ENCODE peak calls at places on chromosomes 16 and 17, in ten cellular contexts. N is psoas muscle; O is IMR-90; T is PC-9; I is effector memory CD4-positive, alpha-beta T cell; M is endodermal cell; V is HCT116; K is A549; Q is heart right ventricle; L is endothelial cell of umbilical vein. R is an unnamed sample.
A peak's percentile ranks its signal among the peaks of the same experiment; 100 is the strongest.

GRCh38 chr17:77470800-77471733 is 330.3 kb downstream of the SEC14L1 start:
- DNase-seq in N (peak; percentile 60), O (peak; percentile 43), T (peak; percentile 42), I (no peak), M (peak; percentile 94), V (peak; percentile 28), K (peak; percentile 53), Q (peak; percentile 64), L (no peak), R (no peak)

GRCh38 chr17:45347451-45347850 is 30.6 kb upstream of the MAP3K14 start:
- DNase-seq in N (no peak), O (no peak), T (no peak), I (no peak), M (no peak), V (no peak), K (no peak), Q (no peak), L (no peak), R (no peak)

GRCh38 chr17:82937411-82938371 is 97.9 kb upstream of the ZNF750 start:
- DNase-seq in N (peak; percentile 47), O (no peak), T (no peak), I (no peak), M (no peak), V (no peak), K (no peak), Q (no peak), L (no peak), R (peak; percentile 44)

GRCh38 chr17:17675925-17676534 is 5.2 kb upstream of the RAI1 start:
- DNase-seq in N (peak; percentile 10), O (peak; percentile 52), T (peak; percentile 73), I (no peak), M (peak; percentile 72), V (peak; percentile 48), K (no peak), Q (no peak), L (no peak), R (no peak)

GRCh38 chr17:45307290-45308015 is 9.4 kb downstream of the MAP3K14 start:
- DNase-seq in N (no peak), O (peak; percentile 90), T (no peak), I (no peak), M (no peak), V (no peak), K (no peak), Q (no peak), L (peak; percentile 88), R (no peak)

GRCh38 chr17:75153854-75154194 is 488 bp downstream of the JPT1 start:
- DNase-seq in N (peak; percentile 54), O (no peak), T (no peak), I (no peak), M (peak; percentile 70), V (no peak), K (no peak), Q (no peak), L (peak; percentile 29), R (peak; percentile 54)

GRCh38 chr16:12228607-12229499 is 252.3 kb downstream of the SNX29 start:
- DNase-seq in N (no peak), O (peak; percentile 71), T (peak; percentile 65), I (no peak), M (peak; percentile 91), V (peak; percentile 28), K (peak; percentile 57), Q (peak; percentile 29), L (peak; percentile 67), R (no peak)

GRCh38 chr17:42233148-42233547 is 38.9 kb upstream of the GHDC start:
- DNase-seq in N (no peak), O (peak; percentile 65), T (no peak), I (no peak), M (no peak), V (no peak), K (no peak), Q (no peak), L (no peak), R (no peak)

GRCh38 chr16:31496670-31497069 is 11.5 kb downstream of the RUSF1 start:
- DNase-seq in N (no peak), O (no peak), T (no peak), I (no peak), M (no peak), V (no peak), K (no peak), Q (no peak), L (no peak), R (peak; percentile 81)

GRCh38 chr16:31489616-31490584 is 7.0 kb downstream of the SLC5A2 start:
- DNase-seq in N (no peak), O (no peak), T (no peak), I (no peak), M (no peak), V (no peak), K (no peak), Q (no peak), L (no peak), R (no peak)

GRCh38 chr16:31491778-31492418 is 9.0 kb downstream of the SLC5A2 start:
- DNase-seq in N (no peak), O (no peak), T (no peak), I (no peak), M (no peak), V (no peak), K (no peak), Q (no peak), L (no peak), R (no peak)

GRCh38 chr16:31488630-31489564 is 6.0 kb downstream of the SLC5A2 start:
- DNase-seq in N (peak; percentile 61), O (no peak), T (no peak), I (no peak), M (no peak), V (no peak), K (no peak), Q (no peak), L (no peak), R (no peak)

GRCh38 chr16:31493506-31494125 is 10.7 kb downstream of the SLC5A2 start:
- DNase-seq in N (no peak), O (no peak), T (no peak), I (no peak), M (no peak), V (no peak), K (no peak), Q (no peak), L (no peak), R (no peak)
- H3K4me1 ChIP-seq in N (peaks cover 5% of the 10 kb centered on the region), O (no peaks in the 10 kb centered on the region), T (no peaks in the 10 kb centered on the region), I (no peaks in the 10 kb centered on the region), M (no peaks in the 10 kb centered on the region), V (no peaks in the 10 kb centered on the region), K (no peaks in the 10 kb centered on the region), Q (peaks cover 2% of the 10 kb centered on the region), L (no peaks in the 10 kb centered on the region), R (peaks cover 12% of the 10 kb centered on the region)

DNA sequence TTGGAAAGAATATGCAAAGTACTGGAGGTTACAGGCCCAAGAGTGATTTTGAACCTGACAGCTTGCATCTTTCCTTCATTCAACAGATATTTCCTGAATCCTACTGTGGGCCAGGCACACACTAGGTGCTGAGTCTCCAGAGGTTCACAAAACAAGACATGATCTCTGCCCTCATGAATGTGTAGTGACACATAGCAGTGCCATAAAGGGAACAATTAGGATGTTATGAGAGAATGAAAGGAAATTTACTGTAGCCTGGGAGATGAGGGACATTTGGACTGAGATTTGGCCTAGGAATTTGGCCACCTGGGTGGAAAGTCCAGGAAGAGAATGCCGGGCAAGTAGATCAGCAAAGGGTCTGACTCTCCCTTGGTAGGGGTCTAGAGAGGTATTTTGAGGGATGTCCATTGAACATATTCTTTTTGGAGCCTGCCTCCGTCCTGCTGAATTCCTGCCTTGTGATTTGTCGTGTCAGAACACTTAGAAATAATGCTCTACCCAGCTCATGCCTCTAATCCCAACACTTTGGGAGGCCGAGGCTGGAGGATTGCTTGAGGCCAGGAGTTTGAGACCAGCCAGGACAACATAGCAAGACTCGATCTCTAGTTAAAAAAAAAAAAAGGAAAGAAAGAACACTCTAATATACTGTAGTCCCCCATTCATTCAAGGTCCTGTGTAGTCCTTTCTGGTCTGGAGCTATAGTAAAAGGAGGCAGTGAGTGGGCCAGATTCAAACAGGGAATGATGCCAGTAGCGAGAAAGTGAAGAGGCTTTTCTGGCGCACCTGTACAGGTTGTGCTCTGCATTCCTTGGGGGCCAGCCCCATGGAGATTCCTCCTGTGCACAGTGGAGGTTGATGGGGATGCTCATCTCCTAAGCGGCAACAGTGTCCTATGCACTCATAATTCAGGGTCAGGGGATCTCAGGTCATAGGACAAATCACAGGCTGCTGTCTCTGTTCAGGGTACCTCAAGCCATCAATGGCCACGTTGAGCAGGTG is 90.6 kb upstream of the CLEC18A start:
- DNase-seq in N (no peak), O (no peak), T (no peak), I (no peak), M (no peak), V (no peak), K (no peak), Q (no peak), L (no peak), R (no peak)
- H3K27ac ChIP-seq in N (peak overlapping the region; percentile 87), O (no peak overlapping the region), T (no peak overlapping the region), I (no peak overlapping the region), M (no peak overlapping the region), V (no peak overlapping the region), K (no peak overlapping the region), Q (peak overlapping the region; percentile 92), L (no peak overlapping the region), R (peak overlapping the region; percentile 70)

DNA sequence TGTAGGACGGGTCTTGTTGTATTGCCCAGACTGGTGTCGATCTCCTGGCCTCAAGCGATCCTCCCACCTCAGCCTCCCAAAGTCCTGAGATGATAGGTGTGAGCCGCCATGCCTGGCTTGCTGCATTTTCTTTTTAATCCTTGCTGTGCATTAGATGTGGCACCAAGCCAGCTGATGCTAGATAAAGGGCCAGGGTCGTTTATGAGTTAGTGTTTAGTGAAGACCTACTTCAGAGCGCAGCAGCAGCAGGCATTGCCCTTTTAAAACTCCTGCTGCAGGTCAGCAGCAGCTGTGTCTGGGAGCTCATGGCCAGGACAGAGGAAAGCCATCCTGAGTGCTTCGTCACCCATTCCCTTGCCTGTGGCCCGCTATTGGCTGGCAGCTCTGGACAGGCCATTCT is 237.3 kb downstream of the CCDC182 start:
- DNase-seq in N (no peak), O (no peak), T (no peak), I (no peak), M (no peak), V (no peak), K (no peak), Q (no peak), L (no peak), R (no peak)
- H3K4me1 ChIP-seq in N (peaks cover 9% of the 10 kb centered on the region), O (peaks cover 2% of the 10 kb centered on the region), T (no peaks in the 10 kb centered on the region), I (no peaks in the 10 kb centered on the region), M (peaks cover 18% of the 10 kb centered on the region), V (peaks cover 2% of the 10 kb centered on the region), K (peaks cover 27% of the 10 kb centered on the region), Q (peaks cover 8% of the 10 kb centered on the region), L (no peaks in the 10 kb centered on the region), R (no peaks in the 10 kb centered on the region)

GRCh38 chr16:67944690-67945391 is 921 bp upstream of the LCAT start:
- DNase-seq in N (no peak), O (no peak), T (no peak), I (no peak), M (no peak), V (no peak), K (no peak), Q (no peak), L (no peak), R (no peak)

GRCh38 chr16:67945392-67945933 is 1.5 kb upstream of the LCAT start:
- DNase-seq in N (no peak), O (no peak), T (no peak), I (no peak), M (no peak), V (no peak), K (no peak), Q (no peak), L (no peak), R (no peak)

GRCh38 chr16:67942510-67943255 is 1.2 kb downstream of the LCAT start:
- DNase-seq in N (no peak), O (no peak), T (no peak), I (no peak), M (no peak), V (no peak), K (no peak), Q (no peak), L (no peak), R (no peak)

GRCh38 chr16:67943256-67943618 is 683 bp downstream of the LCAT start:
- DNase-seq in N (no peak), O (no peak), T (no peak), I (no peak), M (no peak), V (no peak), K (no peak), Q (no peak), L (no peak), R (no peak)

GRCh38 chr16:67943619-67944503 is at the start of gene LCAT:
- DNase-seq in N (peak; percentile 82), O (no peak), T (no peak), I (no peak), M (no peak), V (no peak), K (no peak), Q (peak; percentile 62), L (no peak), R (no peak)
- H3K27ac ChIP-seq in N (peak within 1 kb of the TSS; percentile 38), O (no peak within 1 kb of the TSS), T (no peak within 1 kb of the TSS), I (no peak within 1 kb of the TSS), M (peak within 1 kb of the TSS; percentile 70), V (no peak within 1 kb of the TSS), K (no peak within 1 kb of the TSS), Q (peak within 1 kb of the TSS; percentile 65), L (no peak within 1 kb of the TSS), R (peak within 1 kb of the TSS; percentile 64)